ENCODE peak calls at places on chromosomes 1 and 21, in five cellular contexts. U is mucosa of gallbladder; L is GM10248; D is activated T-helper 1 cell treated with anti-CD3 and anti-CD28 coated beads, Interleukin-2, amount 50 U/mL, for 16 hours; Z is NCI-H748 treated with DMSO at 0.1 percent for 48 hours. N is an unnamed sample.

GRCh38 chr1:100921110-100921706 is 25.3 kb downstream of the SLC30A7 start:
- DNase-seq in U (no peak), L (peak), D (no peak), Z (peak), N (peak)

GRCh38 chr21:37072988-37073416 is at the start of the genes PIGP and TTC3:
- DNase-seq in U (peak), L (peak), D (peak), Z (peak), N (peak)

GRCh38 chr21:44762221-44763049 is 39.2 kb downstream of the UBE2G2 start:
- DNase-seq in U (no peak), L (no peak), D (no peak), Z (no peak), N (no peak)

GRCh38 chr21:10521091-10521598 is at the start of gene TPTE:
- DNase-seq in U (no peak), L (no peak), D (no peak), Z (peak), N (no peak)

GRCh38 chr1:223473576-223474344 is 80.5 kb downstream of the CCDC185 start:
- DNase-seq in U (no peak), L (no peak), D (no peak), Z (no peak), N (no peak)

GRCh38 chr1:107139833-107140702 is 771 bp upstream of the NTNG1 start:
- DNase-seq in U (no peak), L (peak), D (no peak), Z (no peak), N (no peak)

GRCh38 chr21:35168702-35169101 is 119.6 kb upstream of the RUNX1 start:
- DNase-seq in U (no peak), L (no peak), D (no peak), Z (no peak), N (no peak)

GRCh38 chr21:45318556-45319341 is 31.1 kb upstream of the POFUT2 start:
- DNase-seq in U (peak), L (no peak), D (no peak), Z (no peak), N (no peak)

GRCh38 chr1:117656202-117656641 is 50.4 kb downstream of the TENT5C start:
- DNase-seq in U (peak), L (peak), D (peak), Z (no peak), N (no peak)

GRCh38 chr1:172180886-172181285 is 239.6 kb upstream of the C1orf105 start:
- DNase-seq in U (peak), L (peak), D (no peak), Z (no peak), N (peak)

GRCh38 chr1:101993703-101994102 is 3.0 kb downstream of the OLFM3 start:
- DNase-seq in U (no peak), L (no peak), D (no peak), Z (no peak), N (peak)

GRCh38 chr1:115088871-115089442 is 346 bp downstream of the TSPAN2 start:
- DNase-seq in U (no peak), L (no peak), D (no peak), Z (no peak), N (no peak)

GRCh38 chr1:16631248-16632043 is 18.1 kb upstream of the NBPF1 start:
- DNase-seq in U (no peak), L (no peak), D (no peak), Z (no peak), N (no peak)

GRCh38 chr1:79695133-79695532 is 688.6 kb upstream of the ADGRL4 start:
- DNase-seq in U (no peak), L (peak), D (no peak), Z (no peak), N (no peak)

GRCh38 chr1:107575226-107575625 is 389.8 kb downstream of the VAV3 start:
- DNase-seq in U (no peak), L (no peak), D (no peak), Z (no peak), N (no peak)

GRCh38 chr1:182348916-182349747 is 42.5 kb downstream of the GLUL start:
- DNase-seq in U (peak), L (no peak), D (no peak), Z (no peak), N (no peak)

GRCh38 chr1:221863635-221864034 is 121.7 kb upstream of the DUSP10 start:
- DNase-seq in U (no peak), L (no peak), D (no peak), Z (no peak), N (no peak)

GRCh38 chr1:64124751-64125445 is 78.5 kb upstream of the UBE2U start:
- DNase-seq in U (no peak), L (no peak), D (no peak), Z (no peak), N (no peak)

N was measured in SHP77.